ENCODE peak calls at places on chromosome 3, in five cellular contexts. One of them, this sample, is unnamed.

GRCh38 chr3:12040902-12041301 is 36.7 kb downstream of the SYN2 start:
- DNase-seq in GM12891: no peak
- DNase-seq in KG1: no peak
- DNase-seq in stimulated activated CD4-positive, alpha-beta T cell treated with anti-CD3 and anti-CD28 coated beads, TNF-alpha, amount 100 ng/mL, for 1 hour: no peak
- DNase-seq in lower lobe of right lung: no peak
- DNase-seq in this sample: peak

GRCh38 chr3:186772886-186773417 is 10.4 kb upstream of the EIF4A2 start:
- DNase-seq in lower lobe of right lung: peak
- DNase-seq in GM12891: peak
- DNase-seq in stimulated activated CD4-positive, alpha-beta T cell treated with anti-CD3 and anti-CD28 coated beads, TNF-alpha, amount 100 ng/mL, for 1 hour: no peak
- DNase-seq in KG1: peak
- DNase-seq in this sample: no peak

GRCh38 chr3:131053021-131053420 is 26.3 kb downstream of the NEK11 start:
- DNase-seq in GM12891: no peak
- DNase-seq in KG1: no peak
- DNase-seq in stimulated activated CD4-positive, alpha-beta T cell treated with anti-CD3 and anti-CD28 coated beads, TNF-alpha, amount 100 ng/mL, for 1 hour: no peak
- DNase-seq in lower lobe of right lung: no peak
- DNase-seq in this sample: peak

GRCh38 chr3:186320862-186321568 is 41.0 kb downstream of the DGKG start:
- DNase-seq in GM12891: no peak
- DNase-seq in stimulated activated CD4-positive, alpha-beta T cell treated with anti-CD3 and anti-CD28 coated beads, TNF-alpha, amount 100 ng/mL, for 1 hour: no peak
- DNase-seq in KG1: no peak
- DNase-seq in lower lobe of right lung: no peak
- DNase-seq in this sample: no peak

GRCh38 chr3:133888739-133889340 is 6.8 kb downstream of the RAB6B start:
- DNase-seq in KG1: no peak
- DNase-seq in lower lobe of right lung: peak
- DNase-seq in stimulated activated CD4-positive, alpha-beta T cell treated with anti-CD3 and anti-CD28 coated beads, TNF-alpha, amount 100 ng/mL, for 1 hour: no peak
- DNase-seq in GM12891: no peak
- DNase-seq in this sample: no peak

GRCh38 chr3:153061938-153062528 is 100.0 kb upstream of the RAP2B start:
- DNase-seq in KG1: no peak
- DNase-seq in GM12891: no peak
- DNase-seq in lower lobe of right lung: no peak
- DNase-seq in stimulated activated CD4-positive, alpha-beta T cell treated with anti-CD3 and anti-CD28 coated beads, TNF-alpha, amount 100 ng/mL, for 1 hour: no peak
- DNase-seq in this sample: no peak

GRCh38 chr3:153951276-153951675 is 169.9 kb upstream of the ARHGEF26 start:
- DNase-seq in KG1: no peak
- DNase-seq in lower lobe of right lung: no peak
- DNase-seq in GM12891: no peak
- DNase-seq in stimulated activated CD4-positive, alpha-beta T cell treated with anti-CD3 and anti-CD28 coated beads, TNF-alpha, amount 100 ng/mL, for 1 hour: no peak
- DNase-seq in this sample: no peak

GRCh38 chr3:20054549-20054987 is 14.3 kb downstream of the KAT2B start:
- DNase-seq in stimulated activated CD4-positive, alpha-beta T cell treated with anti-CD3 and anti-CD28 coated beads, TNF-alpha, amount 100 ng/mL, for 1 hour: peak
- DNase-seq in GM12891: no peak
- DNase-seq in lower lobe of right lung: no peak
- DNase-seq in KG1: peak
- DNase-seq in this sample: no peak

GRCh38 chr3:102896851-102897621 is 462.2 kb downstream of the ZPLD1 start:
- DNase-seq in GM12891: no peak
- DNase-seq in KG1: no peak
- DNase-seq in stimulated activated CD4-positive, alpha-beta T cell treated with anti-CD3 and anti-CD28 coated beads, TNF-alpha, amount 100 ng/mL, for 1 hour: no peak
- DNase-seq in lower lobe of right lung: no peak
- DNase-seq in this sample: no peak

GRCh38 chr3:44529927-44530326 is 25.1 kb upstream of the ZKSCAN7 start:
- DNase-seq in lower lobe of right lung: no peak
- DNase-seq in GM12891: no peak
- DNase-seq in KG1: no peak
- DNase-seq in stimulated activated CD4-positive, alpha-beta T cell treated with anti-CD3 and anti-CD28 coated beads, TNF-alpha, amount 100 ng/mL, for 1 hour: no peak
- DNase-seq in this sample: peak

GRCh38 chr3:89474333-89475130 is 367.1 kb downstream of the EPHA3 start:
- DNase-seq in GM12891: no peak
- DNase-seq in stimulated activated CD4-positive, alpha-beta T cell treated with anti-CD3 and anti-CD28 coated beads, TNF-alpha, amount 100 ng/mL, for 1 hour: no peak
- DNase-seq in lower lobe of right lung: no peak
- DNase-seq in KG1: no peak
- DNase-seq in this sample: no peak

GRCh38 chr3:65729973-65730372 is 308.7 kb downstream of the MAGI1 start:
- DNase-seq in stimulated activated CD4-positive, alpha-beta T cell treated with anti-CD3 and anti-CD28 coated beads, TNF-alpha, amount 100 ng/mL, for 1 hour: no peak
- DNase-seq in KG1: no peak
- DNase-seq in lower lobe of right lung: no peak
- DNase-seq in GM12891: no peak
- DNase-seq in this sample: no peak

GRCh38 chr3:19334120-19334519 is 185.8 kb downstream of the KCNH8 start:
- DNase-seq in GM12891: no peak
- DNase-seq in stimulated activated CD4-positive, alpha-beta T cell treated with anti-CD3 and anti-CD28 coated beads, TNF-alpha, amount 100 ng/mL, for 1 hour: no peak
- DNase-seq in KG1: no peak
- DNase-seq in lower lobe of right lung: no peak
- DNase-seq in this sample: no peak

GRCh38 chr3:16069149-16069922 is 105.1 kb upstream of the GALNT15 start:
- DNase-seq in GM12891: no peak
- DNase-seq in KG1: no peak
- DNase-seq in lower lobe of right lung: no peak
- DNase-seq in stimulated activated CD4-positive, alpha-beta T cell treated with anti-CD3 and anti-CD28 coated beads, TNF-alpha, amount 100 ng/mL, for 1 hour: no peak
- DNase-seq in this sample: no peak

GRCh38 chr3:39506863-39507262 is 39.4 kb downstream of the MOBP start:
- DNase-seq in lower lobe of right lung: no peak
- DNase-seq in KG1: no peak
- DNase-seq in GM12891: no peak
- DNase-seq in stimulated activated CD4-positive, alpha-beta T cell treated with anti-CD3 and anti-CD28 coated beads, TNF-alpha, amount 100 ng/mL, for 1 hour: no peak
- DNase-seq in this sample: no peak

GRCh38 chr3:71726106-71726505 is 904 bp upstream of the EIF4E3 start:
- DNase-seq in lower lobe of right lung: no peak
- DNase-seq in GM12891: no peak
- DNase-seq in KG1: no peak
- DNase-seq in stimulated activated CD4-positive, alpha-beta T cell treated with anti-CD3 and anti-CD28 coated beads, TNF-alpha, amount 100 ng/mL, for 1 hour: no peak
- DNase-seq in this sample: no peak

GRCh38 chr3:32492684-32493436 is 9.8 kb downstream of the CMTM6 start:
- DNase-seq in KG1: no peak
- DNase-seq in GM12891: no peak
- DNase-seq in stimulated activated CD4-positive, alpha-beta T cell treated with anti-CD3 and anti-CD28 coated beads, TNF-alpha, amount 100 ng/mL, for 1 hour: no peak
- DNase-seq in lower lobe of right lung: no peak
- DNase-seq in this sample: no peak

GRCh38 chr3:192830279-192831110 is 87.2 kb downstream of the MB21D2 start:
- DNase-seq in stimulated activated CD4-positive, alpha-beta T cell treated with anti-CD3 and anti-CD28 coated beads, TNF-alpha, amount 100 ng/mL, for 1 hour: no peak
- DNase-seq in KG1: no peak
- DNase-seq in lower lobe of right lung: no peak
- DNase-seq in GM12891: no peak
- DNase-seq in this sample: no peak

GRCh38 chr3:2166552-2166951 is 67.9 kb downstream of the CNTN4 start:
- DNase-seq in GM12891: no peak
- DNase-seq in stimulated activated CD4-positive, alpha-beta T cell treated with anti-CD3 and anti-CD28 coated beads, TNF-alpha, amount 100 ng/mL, for 1 hour: no peak
- DNase-seq in lower lobe of right lung: no peak
- DNase-seq in KG1: no peak
- DNase-seq in this sample: no peak

GRCh38 chr3:15223684-15224575 is 17.9 kb downstream of the CAPN7 start:
- DNase-seq in lower lobe of right lung: no peak
- DNase-seq in KG1: no peak
- DNase-seq in GM12891: no peak
- DNase-seq in stimulated activated CD4-positive, alpha-beta T cell treated with anti-CD3 and anti-CD28 coated beads, TNF-alpha, amount 100 ng/mL, for 1 hour: no peak
- DNase-seq in this sample: no peak

GRCh38 chr3:52839892-52840545 is 5.2 kb upstream of the MUSTN1 start:
- DNase-seq in stimulated activated CD4-positive, alpha-beta T cell treated with anti-CD3 and anti-CD28 coated beads, TNF-alpha, amount 100 ng/mL, for 1 hour: no peak
- DNase-seq in KG1: no peak
- DNase-seq in lower lobe of right lung: no peak
- DNase-seq in GM12891: no peak
- DNase-seq in this sample: no peak

GRCh38 chr3:37200141-37200540 is 25.8 kb upstream of the LRRFIP2 start:
- DNase-seq in lower lobe of right lung: no peak
- DNase-seq in KG1: no peak
- DNase-seq in GM12891: no peak
- DNase-seq in stimulated activated CD4-positive, alpha-beta T cell treated with anti-CD3 and anti-CD28 coated beads, TNF-alpha, amount 100 ng/mL, for 1 hour: no peak
- DNase-seq in this sample: peak

GRCh38 chr3:54817628-54818027 is 110.2 kb downstream of the LRTM1 start:
- DNase-seq in stimulated activated CD4-positive, alpha-beta T cell treated with anti-CD3 and anti-CD28 coated beads, TNF-alpha, amount 100 ng/mL, for 1 hour: no peak
- DNase-seq in GM12891: no peak
- DNase-seq in lower lobe of right lung: no peak
- DNase-seq in KG1: no peak
- DNase-seq in this sample: no peak

GRCh38 chr3:128486692-128487537 is 6.1 kb downstream of the GATA2 start:
- DNase-seq in lower lobe of right lung: peak
- DNase-seq in stimulated activated CD4-positive, alpha-beta T cell treated with anti-CD3 and anti-CD28 coated beads, TNF-alpha, amount 100 ng/mL, for 1 hour: no peak
- DNase-seq in GM12891: no peak
- DNase-seq in KG1: peak
- DNase-seq in this sample: no peak

GRCh38 chr3:20197775-20198174 is 11.8 kb upstream of the SGO1 start:
- DNase-seq in GM12891: no peak
- DNase-seq in stimulated activated CD4-positive, alpha-beta T cell treated with anti-CD3 and anti-CD28 coated beads, TNF-alpha, amount 100 ng/mL, for 1 hour: no peak
- DNase-seq in lower lobe of right lung: no peak
- DNase-seq in KG1: no peak
- DNase-seq in this sample: no peak

GRCh38 chr3:188860147-188860546 is 311.6 kb upstream of the TPRG1 start:
- DNase-seq in lower lobe of right lung: no peak
- DNase-seq in GM12891: no peak
- DNase-seq in stimulated activated CD4-positive, alpha-beta T cell treated with anti-CD3 and anti-CD28 coated beads, TNF-alpha, amount 100 ng/mL, for 1 hour: no peak
- DNase-seq in KG1: no peak
- DNase-seq in this sample: no peak

GRCh38 chr3:152709659-152710058 is 125.3 kb upstream of the P2RY1 start:
- DNase-seq in KG1: no peak
- DNase-seq in lower lobe of right lung: no peak
- DNase-seq in stimulated activated CD4-positive, alpha-beta T cell treated with anti-CD3 and anti-CD28 coated beads, TNF-alpha, amount 100 ng/mL, for 1 hour: no peak
- DNase-seq in GM12891: no peak
- DNase-seq in this sample: no peak

GRCh38 chr3:42591811-42592210 is 1.2 kb downstream of the SS18L2 start:
- DNase-seq in GM12891: no peak
- DNase-seq in KG1: no peak
- DNase-seq in lower lobe of right lung: no peak
- DNase-seq in stimulated activated CD4-positive, alpha-beta T cell treated with anti-CD3 and anti-CD28 coated beads, TNF-alpha, amount 100 ng/mL, for 1 hour: no peak
- DNase-seq in this sample: no peak

GRCh38 chr3:140703496-140703895 is 25.6 kb downstream of the TRIM42 start:
- DNase-seq in lower lobe of right lung: no peak
- DNase-seq in stimulated activated CD4-positive, alpha-beta T cell treated with anti-CD3 and anti-CD28 coated beads, TNF-alpha, amount 100 ng/mL, for 1 hour: no peak
- DNase-seq in KG1: no peak
- DNase-seq in GM12891: no peak
- DNase-seq in this sample: no peak

GRCh38 chr3:12070098-12070497 is 65.9 kb downstream of the SYN2 start:
- DNase-seq in lower lobe of right lung: no peak
- DNase-seq in KG1: no peak
- DNase-seq in GM12891: no peak
- DNase-seq in stimulated activated CD4-positive, alpha-beta T cell treated with anti-CD3 and anti-CD28 coated beads, TNF-alpha, amount 100 ng/mL, for 1 hour: no peak
- DNase-seq in this sample: no peak

GRCh38 chr3:66031102-66031698 is 7.5 kb downstream of the MAGI1 start:
- DNase-seq in stimulated activated CD4-positive, alpha-beta T cell treated with anti-CD3 and anti-CD28 coated beads, TNF-alpha, amount 100 ng/mL, for 1 hour: no peak
- DNase-seq in GM12891: no peak
- DNase-seq in lower lobe of right lung: no peak
- DNase-seq in KG1: no peak
- DNase-seq in this sample: no peak

GRCh38 chr3:46848271-46849097 is 14.8 kb downstream of the MYL3 start:
- DNase-seq in GM12891: no peak
- DNase-seq in KG1: no peak
- DNase-seq in lower lobe of right lung: no peak
- DNase-seq in stimulated activated CD4-positive, alpha-beta T cell treated with anti-CD3 and anti-CD28 coated beads, TNF-alpha, amount 100 ng/mL, for 1 hour: no peak
- DNase-seq in this sample: no peak

GRCh38 chr3:11364181-11364580 is 92.0 kb downstream of the ATG7 start:
- DNase-seq in KG1: no peak
- DNase-seq in lower lobe of right lung: no peak
- DNase-seq in GM12891: no peak
- DNase-seq in stimulated activated CD4-positive, alpha-beta T cell treated with anti-CD3 and anti-CD28 coated beads, TNF-alpha, amount 100 ng/mL, for 1 hour: no peak
- DNase-seq in this sample: no peak

GRCh38 chr3:196968233-196969000 is at the start of gene PIGZ:
- DNase-seq in stimulated activated CD4-positive, alpha-beta T cell treated with anti-CD3 and anti-CD28 coated beads, TNF-alpha, amount 100 ng/mL, for 1 hour: no peak
- DNase-seq in GM12891: peak
- DNase-seq in lower lobe of right lung: peak
- DNase-seq in KG1: no peak
- DNase-seq in this sample: peak

GRCh38 chr3:168071535-168071934 is 24.2 kb downstream of the GOLIM4 start:
- DNase-seq in GM12891: no peak
- DNase-seq in lower lobe of right lung: no peak
- DNase-seq in KG1: no peak
- DNase-seq in stimulated activated CD4-positive, alpha-beta T cell treated with anti-CD3 and anti-CD28 coated beads, TNF-alpha, amount 100 ng/mL, for 1 hour: no peak
- DNase-seq in this sample: no peak

This sample was measured in G401.